ENCODE peak calls at places on chromosome 19, in ten cellular contexts. One of them, this sample, is unnamed.

GRCh38 chr19:2984196-2984490 is 6.8 kb downstream of the TLE6 start:
- DNase-seq in dorsolateral prefrontal cortex: no peak
- DNase-seq in choroid plexus epithelial cell: no peak
- DNase-seq in OCI-LY7: no peak
- DNase-seq in AG09309: no peak
- DNase-seq in body of pancreas: no peak
- DNase-seq in fibroblast of the aortic adventitia: peak; percentile 79
- DNase-seq in H1: no peak
- DNase-seq in GM23338: no peak
- DNase-seq in lower leg skin: no peak
- DNase-seq in this sample: no peak

GRCh38 chr19:51016798-51017683 is 2.5 kb downstream of the KLK10 start:
- DNase-seq in dorsolateral prefrontal cortex: peak; percentile 81
- DNase-seq in choroid plexus epithelial cell: peak; percentile 33
- DNase-seq in OCI-LY7: peak; percentile 20
- DNase-seq in AG09309: no peak
- DNase-seq in body of pancreas: peak; percentile 65
- DNase-seq in fibroblast of the aortic adventitia: peak; percentile 39
- DNase-seq in H1: peak; percentile 75
- DNase-seq in GM23338: peak; percentile 94
- DNase-seq in lower leg skin: peak; percentile 93
- DNase-seq in this sample: no peak

GRCh38 chr19:32652893-32653625 is 21.9 kb downstream of the ANKRD27 start:
- DNase-seq in dorsolateral prefrontal cortex: no peak
- DNase-seq in choroid plexus epithelial cell: peak; percentile 72
- DNase-seq in OCI-LY7: no peak
- DNase-seq in AG09309: no peak
- DNase-seq in body of pancreas: peak; percentile 81
- DNase-seq in fibroblast of the aortic adventitia: peak; percentile 66
- DNase-seq in H1: no peak
- DNase-seq in GM23338: no peak
- DNase-seq in lower leg skin: no peak
- DNase-seq in this sample: no peak

GRCh38 chr19:9043524-9043923 is 33.3 kb upstream of the MUC16 start:
- DNase-seq in dorsolateral prefrontal cortex: no peak
- DNase-seq in choroid plexus epithelial cell: no peak
- DNase-seq in OCI-LY7: no peak
- DNase-seq in AG09309: no peak
- DNase-seq in body of pancreas: no peak
- DNase-seq in fibroblast of the aortic adventitia: no peak
- DNase-seq in H1: no peak
- DNase-seq in GM23338: no peak
- DNase-seq in lower leg skin: no peak
- DNase-seq in this sample: no peak

GRCh38 chr19:33678796-33679195 is 57.0 kb downstream of the CHST8 start:
- DNase-seq in dorsolateral prefrontal cortex: peak; percentile 35
- DNase-seq in choroid plexus epithelial cell: no peak
- DNase-seq in OCI-LY7: no peak
- DNase-seq in AG09309: no peak
- DNase-seq in body of pancreas: no peak
- DNase-seq in fibroblast of the aortic adventitia: no peak
- DNase-seq in H1: no peak
- DNase-seq in GM23338: no peak
- DNase-seq in lower leg skin: peak; percentile 63
- DNase-seq in this sample: no peak

GRCh38 chr19:45331411-45331810 is 8.7 kb upstream of the CKM start:
- DNase-seq in dorsolateral prefrontal cortex: no peak
- DNase-seq in choroid plexus epithelial cell: no peak
- DNase-seq in OCI-LY7: no peak
- DNase-seq in AG09309: no peak
- DNase-seq in body of pancreas: no peak
- DNase-seq in fibroblast of the aortic adventitia: no peak
- DNase-seq in H1: no peak
- DNase-seq in GM23338: no peak
- DNase-seq in lower leg skin: no peak
- DNase-seq in this sample: no peak

GRCh38 chr19:54325194-54325621 is 12.2 kb upstream of the LILRA5 start:
- DNase-seq in dorsolateral prefrontal cortex: no peak
- DNase-seq in choroid plexus epithelial cell: peak; percentile 62
- DNase-seq in OCI-LY7: peak; percentile 69
- DNase-seq in AG09309: no peak
- DNase-seq in body of pancreas: peak; percentile 40
- DNase-seq in fibroblast of the aortic adventitia: peak; percentile 30
- DNase-seq in H1: no peak
- DNase-seq in GM23338: peak; percentile 76
- DNase-seq in lower leg skin: peak; percentile 54
- DNase-seq in this sample: no peak

GRCh38 chr19:5692785-5693194 is 2.7 kb downstream of the RPL36 start:
- DNase-seq in dorsolateral prefrontal cortex: no peak
- DNase-seq in choroid plexus epithelial cell: no peak
- DNase-seq in OCI-LY7: no peak
- DNase-seq in AG09309: no peak
- DNase-seq in body of pancreas: no peak
- DNase-seq in fibroblast of the aortic adventitia: no peak
- DNase-seq in H1: no peak
- DNase-seq in GM23338: no peak
- DNase-seq in lower leg skin: no peak
- DNase-seq in this sample: no peak

GRCh38 chr19:9741476-9742171 is 26.9 kb downstream of the ZNF846 start:
- DNase-seq in dorsolateral prefrontal cortex: no peak
- DNase-seq in choroid plexus epithelial cell: no peak
- DNase-seq in OCI-LY7: no peak
- DNase-seq in AG09309: no peak
- DNase-seq in body of pancreas: no peak
- DNase-seq in fibroblast of the aortic adventitia: no peak
- DNase-seq in H1: no peak
- DNase-seq in GM23338: no peak
- DNase-seq in lower leg skin: no peak
- DNase-seq in this sample: no peak

GRCh38 chr19:41409288-41409687 is 11.7 kb downstream of the BCKDHA start:
- DNase-seq in dorsolateral prefrontal cortex: no peak
- DNase-seq in choroid plexus epithelial cell: peak; percentile 72
- DNase-seq in OCI-LY7: no peak
- DNase-seq in AG09309: no peak
- DNase-seq in body of pancreas: peak; percentile 89
- DNase-seq in fibroblast of the aortic adventitia: peak; percentile 29
- DNase-seq in H1: no peak
- DNase-seq in GM23338: no peak
- DNase-seq in lower leg skin: no peak
- DNase-seq in this sample: no peak

GRCh38 chr19:41407271-41407670 is 9.7 kb downstream of the BCKDHA start:
- DNase-seq in dorsolateral prefrontal cortex: no peak
- DNase-seq in choroid plexus epithelial cell: peak; percentile 76
- DNase-seq in OCI-LY7: no peak
- DNase-seq in AG09309: no peak
- DNase-seq in body of pancreas: peak; percentile 46
- DNase-seq in fibroblast of the aortic adventitia: no peak
- DNase-seq in H1: no peak
- DNase-seq in GM23338: peak; percentile 53
- DNase-seq in lower leg skin: no peak
- DNase-seq in this sample: no peak

GRCh38 chr19:41405776-41406175 is 8.2 kb downstream of the BCKDHA start:
- DNase-seq in dorsolateral prefrontal cortex: no peak
- DNase-seq in choroid plexus epithelial cell: no peak
- DNase-seq in OCI-LY7: no peak
- DNase-seq in AG09309: no peak
- DNase-seq in body of pancreas: no peak
- DNase-seq in fibroblast of the aortic adventitia: no peak
- DNase-seq in H1: no peak
- DNase-seq in GM23338: no peak
- DNase-seq in lower leg skin: no peak
- DNase-seq in this sample: no peak

GRCh38 chr19:41410655-41411054 is 13.0 kb downstream of the BCKDHA start:
- DNase-seq in dorsolateral prefrontal cortex: no peak
- DNase-seq in choroid plexus epithelial cell: no peak
- DNase-seq in OCI-LY7: no peak
- DNase-seq in AG09309: no peak
- DNase-seq in body of pancreas: no peak
- DNase-seq in fibroblast of the aortic adventitia: no peak
- DNase-seq in H1: no peak
- DNase-seq in GM23338: no peak
- DNase-seq in lower leg skin: no peak
- DNase-seq in this sample: no peak

GRCh38 chr19:41408256-41408655 is 10.6 kb downstream of the BCKDHA start:
- DNase-seq in dorsolateral prefrontal cortex: no peak
- DNase-seq in choroid plexus epithelial cell: no peak
- DNase-seq in OCI-LY7: peak; percentile 47
- DNase-seq in AG09309: no peak
- DNase-seq in body of pancreas: no peak
- DNase-seq in fibroblast of the aortic adventitia: no peak
- DNase-seq in H1: no peak
- DNase-seq in GM23338: peak; percentile 57
- DNase-seq in lower leg skin: no peak
- DNase-seq in this sample: no peak
- TF ChIP-seq CTCF in dorsolateral prefrontal cortex: no peak
- TF ChIP-seq CTCF in choroid plexus epithelial cell: no peak
- TF ChIP-seq CTCF in OCI-LY7: peak; percentile 52
- TF ChIP-seq CTCF in AG09309: no peak
- TF ChIP-seq CTCF in body of pancreas: no peak
- TF ChIP-seq CTCF in fibroblast of the aortic adventitia: no peak
- TF ChIP-seq CTCF in H1: peak; percentile 49
- TF ChIP-seq CTCF in GM23338: peak; percentile 20
- TF ChIP-seq CTCF in lower leg skin: no peak
- TF ChIP-seq CTCF in this sample: no peak

DNA sequence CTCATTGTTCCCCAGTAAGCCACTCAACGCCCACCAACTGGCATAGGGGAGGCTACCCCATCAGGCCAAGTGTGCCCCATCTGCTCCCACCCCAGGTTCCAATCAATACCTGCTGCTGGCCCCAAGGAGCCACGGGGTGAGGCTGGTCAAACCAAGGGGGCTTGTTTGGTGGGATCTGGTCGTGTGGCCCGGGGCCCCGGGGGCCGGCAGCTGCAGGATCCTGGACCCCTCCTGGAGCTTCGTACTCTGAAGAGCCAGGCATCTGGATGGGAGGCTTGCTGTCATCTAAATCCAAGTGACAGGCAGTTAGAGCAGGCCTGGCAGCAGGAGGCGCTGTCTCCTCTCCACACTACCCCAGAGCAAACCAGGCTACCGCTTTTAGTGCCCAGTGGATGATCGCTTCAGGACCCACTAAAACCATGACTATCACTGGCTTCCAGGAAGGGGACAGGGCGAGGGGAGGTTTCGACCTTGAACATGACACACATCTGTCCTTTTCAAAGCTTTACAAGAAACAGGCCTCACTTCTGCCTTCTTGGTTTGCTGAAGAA is 14.2 kb downstream of the CHERP start:
- DNase-seq in dorsolateral prefrontal cortex: no peak
- DNase-seq in choroid plexus epithelial cell: peak; percentile 40
- DNase-seq in OCI-LY7: peak; percentile 37
- DNase-seq in AG09309: no peak
- DNase-seq in body of pancreas: peak; percentile 23
- DNase-seq in fibroblast of the aortic adventitia: no peak
- DNase-seq in H1: no peak
- DNase-seq in GM23338: peak; percentile 53
- DNase-seq in lower leg skin: no peak
- DNase-seq in this sample: no peak
- TF ChIP-seq CTCF in dorsolateral prefrontal cortex: no peak
- TF ChIP-seq CTCF in choroid plexus epithelial cell: peak; percentile 62
- TF ChIP-seq CTCF in OCI-LY7: peak; percentile 78
- TF ChIP-seq CTCF in AG09309: peak; percentile 32
- TF ChIP-seq CTCF in body of pancreas: peak; percentile 31
- TF ChIP-seq CTCF in fibroblast of the aortic adventitia: peak; percentile 32
- TF ChIP-seq CTCF in H1: peak; percentile 80
- TF ChIP-seq CTCF in GM23338: peak; percentile 66
- TF ChIP-seq CTCF in lower leg skin: no peak
- TF ChIP-seq CTCF in this sample: peak; percentile 40

GRCh38 chr19:15550847-15551182 is 42.5 kb downstream of the CYP4F22 start:
- DNase-seq in dorsolateral prefrontal cortex: no peak
- DNase-seq in choroid plexus epithelial cell: no peak
- DNase-seq in OCI-LY7: no peak
- DNase-seq in AG09309: no peak
- DNase-seq in body of pancreas: no peak
- DNase-seq in fibroblast of the aortic adventitia: no peak
- DNase-seq in H1: no peak
- DNase-seq in GM23338: peak; percentile 27
- DNase-seq in lower leg skin: no peak
- DNase-seq in this sample: no peak
- TF ChIP-seq CTCF in dorsolateral prefrontal cortex: no peak
- TF ChIP-seq CTCF in choroid plexus epithelial cell: peak; percentile 19
- TF ChIP-seq CTCF in OCI-LY7: no peak
- TF ChIP-seq CTCF in AG09309: no peak
- TF ChIP-seq CTCF in body of pancreas: no peak
- TF ChIP-seq CTCF in fibroblast of the aortic adventitia: no peak
- TF ChIP-seq CTCF in H1: no peak
- TF ChIP-seq CTCF in GM23338: peak; percentile 20
- TF ChIP-seq CTCF in lower leg skin: no peak
- TF ChIP-seq CTCF in this sample: no peak

GRCh38 chr19:19820774-19821315 is 705 bp downstream of the ZNF506 start:
- DNase-seq in dorsolateral prefrontal cortex: no peak
- DNase-seq in choroid plexus epithelial cell: peak; percentile 7
- DNase-seq in OCI-LY7: peak; percentile 4
- DNase-seq in AG09309: no peak
- DNase-seq in body of pancreas: no peak
- DNase-seq in fibroblast of the aortic adventitia: peak; percentile 0
- DNase-seq in H1: no peak
- DNase-seq in GM23338: no peak
- DNase-seq in lower leg skin: no peak
- DNase-seq in this sample: no peak

GRCh38 chr19:19817357-19817756 is 4.2 kb downstream of the ZNF506 start:
- DNase-seq in dorsolateral prefrontal cortex: no peak
- DNase-seq in choroid plexus epithelial cell: no peak
- DNase-seq in OCI-LY7: no peak
- DNase-seq in AG09309: no peak
- DNase-seq in body of pancreas: no peak
- DNase-seq in fibroblast of the aortic adventitia: no peak
- DNase-seq in H1: no peak
- DNase-seq in GM23338: no peak
- DNase-seq in lower leg skin: no peak
- DNase-seq in this sample: no peak

GRCh38 chr19:19821366-19822147 is at the start of gene ZNF506:
- DNase-seq in dorsolateral prefrontal cortex: peak; percentile 99
- DNase-seq in choroid plexus epithelial cell: peak; percentile 99
- DNase-seq in OCI-LY7: peak; percentile 99
- DNase-seq in AG09309: peak; percentile 88
- DNase-seq in body of pancreas: peak; percentile 99
- DNase-seq in fibroblast of the aortic adventitia: peak; percentile 95
- DNase-seq in H1: peak; percentile 82
- DNase-seq in GM23338: peak; percentile 99
- DNase-seq in lower leg skin: peak; percentile 100
- DNase-seq in this sample: peak; percentile 96

GRCh38 chr19:19822148-19822429 is 539 bp upstream of the ZNF506 start:
- DNase-seq in dorsolateral prefrontal cortex: no peak
- DNase-seq in choroid plexus epithelial cell: peak; percentile 9
- DNase-seq in OCI-LY7: peak; percentile 29
- DNase-seq in AG09309: no peak
- DNase-seq in body of pancreas: no peak
- DNase-seq in fibroblast of the aortic adventitia: no peak
- DNase-seq in H1: no peak
- DNase-seq in GM23338: no peak
- DNase-seq in lower leg skin: no peak
- DNase-seq in this sample: no peak

DNA sequence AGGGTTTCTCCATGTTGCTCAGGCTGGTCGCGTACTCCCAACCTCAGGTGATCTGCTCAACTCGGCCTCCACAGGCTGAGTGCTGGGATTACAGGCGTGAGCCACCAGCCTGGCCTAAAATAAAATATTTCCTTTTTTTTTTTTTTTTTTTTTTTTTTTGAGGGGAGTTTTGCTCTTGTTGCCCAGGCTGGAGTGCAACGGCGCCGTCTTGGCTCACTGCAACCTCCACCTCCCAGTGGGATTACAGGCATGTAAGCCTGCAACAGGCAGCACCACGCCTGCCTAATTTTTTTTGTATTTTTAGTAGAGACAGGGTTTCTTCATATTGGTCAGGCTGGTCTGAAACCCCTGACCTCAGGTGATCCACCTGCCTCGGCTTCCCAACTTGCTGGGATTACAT is 4.9 kb downstream of the ZNF506 start:
- DNase-seq in dorsolateral prefrontal cortex: no peak
- DNase-seq in choroid plexus epithelial cell: no peak
- DNase-seq in OCI-LY7: no peak
- DNase-seq in AG09309: no peak
- DNase-seq in body of pancreas: no peak
- DNase-seq in fibroblast of the aortic adventitia: no peak
- DNase-seq in H1: no peak
- DNase-seq in GM23338: peak; percentile 27
- DNase-seq in lower leg skin: no peak
- DNase-seq in this sample: no peak
- TF ChIP-seq CTCF in dorsolateral prefrontal cortex: no peak
- TF ChIP-seq CTCF in choroid plexus epithelial cell: no peak
- TF ChIP-seq CTCF in OCI-LY7: no peak
- TF ChIP-seq CTCF in AG09309: no peak
- TF ChIP-seq CTCF in body of pancreas: no peak
- TF ChIP-seq CTCF in fibroblast of the aortic adventitia: no peak
- TF ChIP-seq CTCF in H1: no peak
- TF ChIP-seq CTCF in GM23338: no peak
- TF ChIP-seq CTCF in lower leg skin: no peak
- TF ChIP-seq CTCF in this sample: no peak

This sample was measured in osteocyte.